ENCODE peak calls at places on chromosomes 2 and 18, in four cellular contexts. S, U, K and Q are unnamed samples.

GRCh38 chr2:84631047-84631446 is 114.7 kb downstream of the DNAH6 start:
- DNase-seq in U (no peak), K (peak), S (no peak), Q (peak)

GRCh38 chr2:155866477-155866876 is 466.0 kb downstream of the NR4A2 start:
- DNase-seq in U (no peak), S (no peak), K (no peak), Q (no peak)

GRCh38 chr2:162025121-162025911 is 48.7 kb downstream of the DPP4 start:
- DNase-seq in K (no peak), S (no peak), U (no peak), Q (no peak)

GRCh38 chr2:45889053-45889452 is 237.6 kb downstream of the PRKCE start:
- DNase-seq in U (no peak), K (no peak), S (peak), Q (peak)

GRCh38 chr2:136363470-136363869 is 245.5 kb upstream of the CXCR4 start:
- DNase-seq in S (no peak), U (no peak), K (no peak), Q (no peak)

GRCh38 chr2:11746807-11747459 is 501 bp downstream of the LPIN1 start:
- DNase-seq in S (no peak), K (no peak), U (no peak), Q (peak)

GRCh38 chr2:73776869-73777519 is 2.9 kb downstream of the DUSP11 start:
- DNase-seq in S (no peak), U (no peak), K (no peak), Q (no peak)

GRCh38 chr2:17594533-17595391 is 54.3 kb downstream of the VSNL1 start:
- DNase-seq in K (no peak), S (no peak), U (no peak), Q (no peak)

GRCh38 chr18:56953444-56953843 is 193.4 kb upstream of the BOD1L2 start:
- DNase-seq in U (no peak), S (no peak), K (no peak), Q (no peak)

GRCh38 chr2:158772306-158773078 is 22.6 kb upstream of the DAPL1 start:
- DNase-seq in K (no peak), U (no peak), S (no peak), Q (no peak)

GRCh38 chr2:106068415-106068814 is 125.7 kb downstream of the UXS1 start:
- DNase-seq in K (no peak), S (no peak), U (no peak), Q (no peak)

GRCh38 chr18:62101236-62101635 is 85.6 kb downstream of the PIGN start:
- DNase-seq in S (no peak), U (no peak), K (no peak), Q (no peak)

GRCh38 chr2:58641001-58641400 is 399.9 kb upstream of the FANCL start:
- DNase-seq in K (no peak), S (no peak), U (no peak), Q (no peak)

GRCh38 chr2:234437642-234438321 is 59.1 kb downstream of the ARL4C start:
- DNase-seq in U (no peak), S (no peak), K (no peak), Q (no peak)

GRCh38 chr2:69017080-69017479 is 4.1 kb downstream of the ANTXR1 start:
- DNase-seq in U (no peak), S (no peak), K (no peak), Q (no peak)

GRCh38 chr2:160492401-160493226 is 993 bp downstream of the RBMS1 start:
- DNase-seq in S (no peak), K (no peak), U (no peak), Q (no peak)

GRCh38 chr2:234178309-234179030 is 128.0 kb downstream of the SPP2 start:
- DNase-seq in U (no peak), K (no peak), S (no peak), Q (no peak)

GRCh38 chr18:63249781-63250180 is 69.8 kb downstream of the BCL2 start:
- DNase-seq in U (no peak), K (no peak), S (no peak), Q (no peak)

GRCh38 chr2:1079873-1080799 is 129.5 kb downstream of the SNTG2 start:
- DNase-seq in S (no peak), U (no peak), K (no peak), Q (no peak)

GRCh38 chr2:72738096-72738495 is 87.7 kb downstream of the EXOC6B start:
- DNase-seq in S (no peak), U (no peak), K (no peak), Q (no peak)

GRCh38 chr2:20526146-20526545 is 79.3 kb downstream of the RHOB start:
- DNase-seq in S (no peak), K (no peak), U (no peak), Q (no peak)